ENCODE peak calls at places on chromosome 20, in seven cellular contexts. One of them, this sample, is unnamed.

GRCh38 chr20:64179805-64180204 is 15.6 kb downstream of the MYT1 start:
- DNase-seq in stomach: no peak
- DNase-seq in GM13977: no peak
- DNase-seq in PC-9: no peak
- DNase-seq in foreskin fibroblast: no peak
- DNase-seq in left ventricle myocardium inferior: no peak
- DNase-seq in AG09309: no peak
- DNase-seq in this sample: no peak

GRCh38 chr20:24862186-24862585 is 86.9 kb upstream of the CST7 start:
- DNase-seq in left ventricle myocardium inferior: no peak
- DNase-seq in stomach: no peak
- DNase-seq in PC-9: no peak
- DNase-seq in foreskin fibroblast: no peak
- DNase-seq in AG09309: no peak
- DNase-seq in GM13977: no peak
- DNase-seq in this sample: no peak

GRCh38 chr20:8421981-8422380 is 289.9 kb downstream of the PLCB1 start:
- DNase-seq in foreskin fibroblast: peak; percentile 46
- DNase-seq in left ventricle myocardium inferior: no peak
- DNase-seq in GM13977: no peak
- DNase-seq in PC-9: no peak
- DNase-seq in stomach: no peak
- DNase-seq in AG09309: no peak
- DNase-seq in this sample: peak; percentile 18

GRCh38 chr20:39107741-39108140 is 145.6 kb downstream of the DHX35 start:
- DNase-seq in foreskin fibroblast: peak; percentile 25
- DNase-seq in left ventricle myocardium inferior: no peak
- DNase-seq in PC-9: no peak
- DNase-seq in GM13977: no peak
- DNase-seq in stomach: no peak
- DNase-seq in AG09309: no peak
- DNase-seq in this sample: no peak

GRCh38 chr20:53898558-53898931 is 171.8 kb downstream of the BCAS1 start:
- DNase-seq in GM13977: no peak
- DNase-seq in foreskin fibroblast: no peak
- DNase-seq in stomach: no peak
- DNase-seq in PC-9: no peak
- DNase-seq in left ventricle myocardium inferior: no peak
- DNase-seq in AG09309: no peak
- DNase-seq in this sample: no peak

GRCh38 chr20:33445881-33446615 is 2.5 kb upstream of the SNTA1 start:
- DNase-seq in stomach: no peak
- DNase-seq in GM13977: no peak
- DNase-seq in foreskin fibroblast: no peak
- DNase-seq in left ventricle myocardium inferior: no peak
- DNase-seq in AG09309: no peak
- DNase-seq in PC-9: no peak
- DNase-seq in this sample: no peak

GRCh38 chr20:20549699-20550098 is 162.7 kb downstream of the RALGAPA2 start:
- DNase-seq in stomach: no peak
- DNase-seq in PC-9: peak; percentile 29
- DNase-seq in AG09309: peak; percentile 38
- DNase-seq in left ventricle myocardium inferior: no peak
- DNase-seq in foreskin fibroblast: no peak
- DNase-seq in GM13977: no peak
- DNase-seq in this sample: peak; percentile 5

GRCh38 chr20:58006346-58007316 is 221.8 kb downstream of the ANKRD60 start:
- DNase-seq in left ventricle myocardium inferior: no peak
- DNase-seq in AG09309: no peak
- DNase-seq in PC-9: no peak
- DNase-seq in foreskin fibroblast: no peak
- DNase-seq in stomach: no peak
- DNase-seq in GM13977: no peak
- DNase-seq in this sample: no peak

GRCh38 chr20:11867286-11867921 is 50.3 kb upstream of the BTBD3 start:
- DNase-seq in AG09309: no peak
- DNase-seq in left ventricle myocardium inferior: no peak
- DNase-seq in PC-9: no peak
- DNase-seq in GM13977: no peak
- DNase-seq in stomach: no peak
- DNase-seq in foreskin fibroblast: peak; percentile 23
- DNase-seq in this sample: no peak

GRCh38 chr20:40578961-40579360 is 110.1 kb downstream of the MAFB start:
- DNase-seq in PC-9: no peak
- DNase-seq in foreskin fibroblast: no peak
- DNase-seq in AG09309: no peak
- DNase-seq in stomach: no peak
- DNase-seq in left ventricle myocardium inferior: no peak
- DNase-seq in GM13977: no peak
- DNase-seq in this sample: no peak

GRCh38 chr20:59728722-59729430 is 124.5 kb downstream of the PHACTR3 start:
- DNase-seq in GM13977: no peak
- DNase-seq in stomach: no peak
- DNase-seq in AG09309: no peak
- DNase-seq in left ventricle myocardium inferior: no peak
- DNase-seq in PC-9: no peak
- DNase-seq in foreskin fibroblast: no peak
- DNase-seq in this sample: no peak

GRCh38 chr20:59412896-59413295 is 112.5 kb downstream of the EDN3 start:
- DNase-seq in left ventricle myocardium inferior: no peak
- DNase-seq in AG09309: no peak
- DNase-seq in foreskin fibroblast: no peak
- DNase-seq in stomach: no peak
- DNase-seq in GM13977: no peak
- DNase-seq in PC-9: no peak
- DNase-seq in this sample: no peak

GRCh38 chr20:11204926-11205768 is 531.3 kb upstream of the JAG1 start:
- DNase-seq in PC-9: peak; percentile 54
- DNase-seq in foreskin fibroblast: no peak
- DNase-seq in left ventricle myocardium inferior: peak; percentile 34
- DNase-seq in stomach: peak; percentile 63
- DNase-seq in GM13977: peak; percentile 9
- DNase-seq in AG09309: no peak
- DNase-seq in this sample: no peak

GRCh38 chr20:49913399-49914047 is 1.8 kb downstream of the SPATA2 start:
- DNase-seq in GM13977: no peak
- DNase-seq in stomach: no peak
- DNase-seq in foreskin fibroblast: no peak
- DNase-seq in AG09309: no peak
- DNase-seq in left ventricle myocardium inferior: no peak
- DNase-seq in PC-9: no peak
- DNase-seq in this sample: no peak

GRCh38 chr20:1345030-1345755 is 16.3 kb upstream of the SDCBP2 start:
- DNase-seq in GM13977: no peak
- DNase-seq in left ventricle myocardium inferior: no peak
- DNase-seq in AG09309: no peak
- DNase-seq in PC-9: no peak
- DNase-seq in foreskin fibroblast: no peak
- DNase-seq in stomach: no peak
- DNase-seq in this sample: no peak

GRCh38 chr20:51500936-51501335 is 41.6 kb downstream of the NFATC2 start:
- DNase-seq in stomach: no peak
- DNase-seq in left ventricle myocardium inferior: no peak
- DNase-seq in AG09309: no peak
- DNase-seq in GM13977: no peak
- DNase-seq in PC-9: no peak
- DNase-seq in foreskin fibroblast: no peak
- DNase-seq in this sample: no peak

GRCh38 chr20:17169575-17170136 is 57.2 kb upstream of the PCSK2 start:
- DNase-seq in stomach: no peak
- DNase-seq in left ventricle myocardium inferior: no peak
- DNase-seq in foreskin fibroblast: no peak
- DNase-seq in PC-9: no peak
- DNase-seq in AG09309: no peak
- DNase-seq in GM13977: no peak
- DNase-seq in this sample: no peak

GRCh38 chr20:58634818-58635665 is 16.0 kb upstream of the STX16 start:
- DNase-seq in left ventricle myocardium inferior: no peak
- DNase-seq in PC-9: no peak
- DNase-seq in GM13977: no peak
- DNase-seq in AG09309: no peak
- DNase-seq in foreskin fibroblast: no peak
- DNase-seq in stomach: no peak
- DNase-seq in this sample: no peak

GRCh38 chr20:7151666-7152065 is 384.2 kb downstream of the BMP2 start:
- DNase-seq in PC-9: no peak
- DNase-seq in stomach: no peak
- DNase-seq in left ventricle myocardium inferior: no peak
- DNase-seq in AG09309: no peak
- DNase-seq in foreskin fibroblast: peak; percentile 19
- DNase-seq in GM13977: no peak
- DNase-seq in this sample: no peak

DNA sequence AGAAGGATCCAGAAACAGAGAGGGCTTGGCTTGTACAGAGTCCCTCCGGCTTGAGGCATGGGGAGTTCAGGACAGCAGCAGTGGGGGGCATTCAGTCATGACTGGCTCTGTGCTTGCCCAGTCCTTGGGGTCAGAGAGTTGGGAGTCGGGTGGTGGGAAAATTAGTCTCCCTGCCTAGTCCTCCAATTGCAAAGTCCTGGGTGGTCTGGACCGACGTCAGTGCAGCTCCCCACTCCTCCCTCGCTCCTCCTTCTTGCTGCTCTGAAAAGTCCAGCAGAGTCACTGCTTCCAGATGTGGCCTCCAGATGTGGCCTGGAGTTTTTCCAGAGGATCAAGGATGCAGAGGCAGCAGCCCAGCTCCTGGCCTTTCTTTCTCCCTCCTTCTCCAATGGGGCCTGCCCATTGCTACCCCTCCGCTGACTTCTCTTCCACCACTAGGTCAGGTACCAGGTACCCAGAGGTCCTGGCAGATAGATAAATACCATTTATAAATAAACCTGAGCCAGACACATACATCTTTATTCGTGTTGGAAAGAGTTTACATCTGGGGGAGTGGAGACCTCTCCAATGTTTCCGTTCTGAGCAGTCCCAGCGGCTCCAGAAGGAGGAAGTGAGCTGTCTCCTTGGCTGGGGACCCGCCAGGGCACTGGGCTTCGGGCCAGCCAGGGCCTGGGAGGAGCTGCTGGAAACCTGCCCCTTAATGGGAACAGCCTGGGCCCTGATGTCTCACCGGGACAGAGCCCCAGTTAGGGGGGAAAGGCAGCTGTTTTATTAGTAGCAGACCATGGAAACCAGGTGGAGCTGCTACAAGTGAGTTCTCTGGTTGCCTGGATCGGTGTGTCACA is 49.0 kb upstream of the RNF24 start:
- DNase-seq in left ventricle myocardium inferior: peak; percentile 94
- DNase-seq in PC-9: peak; percentile 86
- DNase-seq in AG09309: peak; percentile 70
- DNase-seq in GM13977: no peak
- DNase-seq in foreskin fibroblast: peak; percentile 97
- DNase-seq in stomach: peak; percentile 94
- DNase-seq in this sample: peak; percentile 79
- TF ChIP-seq CTCF in left ventricle myocardium inferior: no peak
- TF ChIP-seq CTCF in PC-9: no peak
- TF ChIP-seq CTCF in AG09309: no peak
- TF ChIP-seq CTCF in GM13977: no peak
- TF ChIP-seq CTCF in foreskin fibroblast: no peak
- TF ChIP-seq CTCF in stomach: no peak
- TF ChIP-seq CTCF in this sample: no peak

GRCh38 chr20:47304287-47304686 is 52.2 kb downstream of the ZMYND8 start:
- DNase-seq in PC-9: no peak
- DNase-seq in left ventricle myocardium inferior: no peak
- DNase-seq in stomach: peak; percentile 39
- DNase-seq in foreskin fibroblast: no peak
- DNase-seq in GM13977: no peak
- DNase-seq in AG09309: no peak
- DNase-seq in this sample: no peak
- TF ChIP-seq CTCF in PC-9: no peak
- TF ChIP-seq CTCF in left ventricle myocardium inferior: no peak
- TF ChIP-seq CTCF in stomach: peak; percentile 33
- TF ChIP-seq CTCF in foreskin fibroblast: peak; percentile 9
- TF ChIP-seq CTCF in GM13977: no peak
- TF ChIP-seq CTCF in AG09309: no peak
- TF ChIP-seq CTCF in this sample: peak; percentile 22

GRCh38 chr20:15654208-15654649 is 919.0 kb downstream of the KIF16B start:
- DNase-seq in left ventricle myocardium inferior: no peak
- DNase-seq in foreskin fibroblast: no peak
- DNase-seq in AG09309: no peak
- DNase-seq in PC-9: peak; percentile 19
- DNase-seq in GM13977: peak; percentile 38
- DNase-seq in stomach: peak; percentile 45
- DNase-seq in this sample: no peak
- TF ChIP-seq CTCF in left ventricle myocardium inferior: peak; percentile 63
- TF ChIP-seq CTCF in foreskin fibroblast: peak; percentile 47
- TF ChIP-seq CTCF in AG09309: peak; percentile 53
- TF ChIP-seq CTCF in PC-9: peak; percentile 65
- TF ChIP-seq CTCF in GM13977: peak; percentile 68
- TF ChIP-seq CTCF in stomach: peak; percentile 35
- TF ChIP-seq CTCF in this sample: peak; percentile 36

GRCh38 chr20:5913166-5913565 is 37.2 kb downstream of the TRMT6 start:
- DNase-seq in AG09309: no peak
- DNase-seq in left ventricle myocardium inferior: no peak
- DNase-seq in foreskin fibroblast: no peak
- DNase-seq in stomach: no peak
- DNase-seq in GM13977: no peak
- DNase-seq in PC-9: no peak
- DNase-seq in this sample: no peak
- TF ChIP-seq CTCF in AG09309: no peak
- TF ChIP-seq CTCF in left ventricle myocardium inferior: no peak
- TF ChIP-seq CTCF in foreskin fibroblast: no peak
- TF ChIP-seq CTCF in stomach: no peak
- TF ChIP-seq CTCF in GM13977: no peak
- TF ChIP-seq CTCF in PC-9: no peak
- TF ChIP-seq CTCF in this sample: no peak

GRCh38 chr20:46931699-46932098 is 37.1 kb downstream of the EYA2 start:
- DNase-seq in PC-9: no peak
- DNase-seq in foreskin fibroblast: peak; percentile 36
- DNase-seq in stomach: no peak
- DNase-seq in GM13977: no peak
- DNase-seq in left ventricle myocardium inferior: no peak
- DNase-seq in AG09309: no peak
- DNase-seq in this sample: peak; percentile 14
- TF ChIP-seq CTCF in PC-9: no peak
- TF ChIP-seq CTCF in foreskin fibroblast: no peak
- TF ChIP-seq CTCF in stomach: no peak
- TF ChIP-seq CTCF in GM13977: no peak
- TF ChIP-seq CTCF in left ventricle myocardium inferior: no peak
- TF ChIP-seq CTCF in AG09309: no peak
- TF ChIP-seq CTCF in this sample: no peak